ENCODE peak calls at places on chromosomes 2 and 18, in ten cellular contexts. H is OCI-LY7, V is bronchial epithelial cell, Z is uterus, B is WERI-Rb-1, T is IMR-90, P is osteoblast, D is small intestine, C is aorta, E is GM23248. F is an unnamed sample.

GRCh38 chr2:145687445-145688104 is 1167.7 kb upstream of the ZEB2 start:
- DNase-seq in H (peak; percentile 4), V (peak; percentile 76), Z (no peak), B (no peak), T (peak; percentile 21), P (no peak), D (no peak), C (no peak), E (peak; percentile 0), F (no peak)

GRCh38 chr2:235165631-235166030 is 213.8 kb downstream of the SH3BP4 start:
- DNase-seq in H (no peak), V (peak; percentile 55), Z (no peak), B (no peak), T (no peak), P (no peak), D (no peak), C (no peak), E (no peak), F (no peak)

GRCh38 chr2:43313642-43314017 is 87.2 kb upstream of the ZFP36L2 start:
- DNase-seq in H (no peak), V (no peak), Z (no peak), B (no peak), T (no peak), P (no peak), D (no peak), C (no peak), E (no peak), F (no peak)

GRCh38 chr2:43059183-43059897 is 167.1 kb downstream of the ZFP36L2 start:
- DNase-seq in H (no peak), V (peak; percentile 91), Z (peak; percentile 71), B (no peak), T (peak; percentile 98), P (peak; percentile 99), D (peak; percentile 29), C (peak; percentile 90), E (peak; percentile 94), F (no peak)

GRCh38 chr2:223060201-223060825 is 8.3 kb downstream of the KCNE4 start:
- DNase-seq in H (no peak), V (no peak), Z (no peak), B (no peak), T (no peak), P (no peak), D (no peak), C (no peak), E (no peak), F (no peak)

GRCh38 chr2:20356042-20356441 is 5.4 kb upstream of the PUM2 start:
- DNase-seq in H (no peak), V (peak; percentile 99), Z (no peak), B (no peak), T (peak; percentile 93), P (peak; percentile 65), D (no peak), C (no peak), E (peak; percentile 65), F (no peak)

GRCh38 chr2:229445013-229445412 is 173.9 kb upstream of the PID1 start:
- DNase-seq in H (no peak), V (peak; percentile 98), Z (peak; percentile 79), B (no peak), T (peak; percentile 92), P (peak; percentile 85), D (no peak), C (peak; percentile 85), E (peak; percentile 97), F (peak; percentile 69)

GRCh38 chr18:63267990-63268721 is 51.4 kb downstream of the BCL2 start:
- DNase-seq in H (no peak), V (no peak), Z (no peak), B (no peak), T (no peak), P (no peak), D (peak; percentile 40), C (no peak), E (peak; percentile 20), F (no peak)

GRCh38 chr18:22613058-22613690 is 195.5 kb upstream of the CTAGE1 start:
- DNase-seq in H (no peak), V (no peak), Z (no peak), B (no peak), T (no peak), P (peak; percentile 35), D (peak; percentile 76), C (no peak), E (no peak), F (peak; percentile 72)

GRCh38 chr18:22606563-22607283 is 189.0 kb upstream of the CTAGE1 start:
- DNase-seq in H (no peak), V (no peak), Z (peak; percentile 58), B (no peak), T (peak; percentile 54), P (peak; percentile 71), D (no peak), C (peak; percentile 76), E (no peak), F (peak; percentile 43)

GRCh38 chr18:22607284-22607635 is 189.5 kb upstream of the CTAGE1 start:
- DNase-seq in H (no peak), V (no peak), Z (no peak), B (no peak), T (no peak), P (no peak), D (no peak), C (no peak), E (no peak), F (no peak)

GRCh38 chr18:22605736-22606135 is 188.0 kb upstream of the CTAGE1 start:
- DNase-seq in H (no peak), V (peak; percentile 46), Z (no peak), B (no peak), T (no peak), P (no peak), D (no peak), C (no peak), E (no peak), F (no peak)

DNA sequence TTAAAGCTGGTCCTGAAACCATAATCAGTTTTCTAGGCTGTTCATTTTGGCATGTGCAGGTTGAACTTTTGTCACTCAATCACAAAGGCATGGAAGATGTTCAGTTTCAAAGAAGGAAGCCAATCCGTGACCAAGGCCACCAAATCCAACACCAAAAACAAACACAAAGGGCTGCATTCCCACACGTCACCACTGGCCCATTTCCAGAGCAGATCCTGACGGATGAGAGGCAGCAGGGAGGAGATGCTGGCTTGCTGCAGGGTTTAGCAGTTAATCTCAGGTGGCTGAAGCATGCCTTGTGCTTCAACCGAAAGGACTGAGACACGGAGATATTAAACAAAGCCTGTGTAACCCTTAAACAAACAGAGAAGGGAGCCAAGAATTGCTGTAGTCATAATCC is 191.9 kb upstream of the CTAGE1 start:
- DNase-seq in H (no peak), V (peak; percentile 24), Z (peak; percentile 68), B (no peak), T (peak; percentile 16), P (peak; percentile 41), D (peak; percentile 56), C (peak; percentile 88), E (peak; percentile 23), F (no peak)
- H3K4me3 ChIP-seq in H (no peak overlapping the region), V (no peak overlapping the region), Z (no peak overlapping the region), B (no peak overlapping the region), T (no peak overlapping the region), P (no peak overlapping the region), D (no peak overlapping the region), C (no peak overlapping the region), E (no peak overlapping the region), F (no peak overlapping the region)

GRCh38 chr2:190272457-190272842 is 47.2 kb downstream of the HIBCH start:
- DNase-seq in H (no peak), V (no peak), Z (no peak), B (no peak), T (no peak), P (no peak), D (no peak), C (no peak), E (no peak), F (no peak)

GRCh38 chr2:190271783-190272456 is 47.7 kb downstream of the HIBCH start:
- DNase-seq in H (no peak), V (no peak), Z (no peak), B (no peak), T (no peak), P (no peak), D (peak; percentile 7), C (no peak), E (no peak), F (no peak)

GRCh38 chr2:190270298-190270697 is 49.3 kb downstream of the HIBCH start:
- DNase-seq in H (no peak), V (peak; percentile 53), Z (no peak), B (no peak), T (peak; percentile 79), P (no peak), D (no peak), C (no peak), E (no peak), F (no peak)

GRCh38 chr2:190266314-190266713 is 53.3 kb downstream of the HIBCH start:
- DNase-seq in H (no peak), V (no peak), Z (no peak), B (no peak), T (no peak), P (no peak), D (no peak), C (no peak), E (no peak), F (no peak)

GRCh38 chr2:190267302-190267701 is 52.3 kb downstream of the HIBCH start:
- DNase-seq in H (no peak), V (peak; percentile 73), Z (no peak), B (no peak), T (peak; percentile 92), P (no peak), D (no peak), C (no peak), E (peak; percentile 81), F (no peak)
- H3K36me3 ChIP-seq in H (no peaks in the 10 kb centered on the region), V (no peaks in the 10 kb centered on the region), Z (no peaks in the 10 kb centered on the region), B (no peaks in the 10 kb centered on the region), T (no peaks in the 10 kb centered on the region), P (no peaks in the 10 kb centered on the region), D (no peaks in the 10 kb centered on the region), C (no peaks in the 10 kb centered on the region), E (no peaks in the 10 kb centered on the region), F (no peaks in the 10 kb centered on the region)

DNA sequence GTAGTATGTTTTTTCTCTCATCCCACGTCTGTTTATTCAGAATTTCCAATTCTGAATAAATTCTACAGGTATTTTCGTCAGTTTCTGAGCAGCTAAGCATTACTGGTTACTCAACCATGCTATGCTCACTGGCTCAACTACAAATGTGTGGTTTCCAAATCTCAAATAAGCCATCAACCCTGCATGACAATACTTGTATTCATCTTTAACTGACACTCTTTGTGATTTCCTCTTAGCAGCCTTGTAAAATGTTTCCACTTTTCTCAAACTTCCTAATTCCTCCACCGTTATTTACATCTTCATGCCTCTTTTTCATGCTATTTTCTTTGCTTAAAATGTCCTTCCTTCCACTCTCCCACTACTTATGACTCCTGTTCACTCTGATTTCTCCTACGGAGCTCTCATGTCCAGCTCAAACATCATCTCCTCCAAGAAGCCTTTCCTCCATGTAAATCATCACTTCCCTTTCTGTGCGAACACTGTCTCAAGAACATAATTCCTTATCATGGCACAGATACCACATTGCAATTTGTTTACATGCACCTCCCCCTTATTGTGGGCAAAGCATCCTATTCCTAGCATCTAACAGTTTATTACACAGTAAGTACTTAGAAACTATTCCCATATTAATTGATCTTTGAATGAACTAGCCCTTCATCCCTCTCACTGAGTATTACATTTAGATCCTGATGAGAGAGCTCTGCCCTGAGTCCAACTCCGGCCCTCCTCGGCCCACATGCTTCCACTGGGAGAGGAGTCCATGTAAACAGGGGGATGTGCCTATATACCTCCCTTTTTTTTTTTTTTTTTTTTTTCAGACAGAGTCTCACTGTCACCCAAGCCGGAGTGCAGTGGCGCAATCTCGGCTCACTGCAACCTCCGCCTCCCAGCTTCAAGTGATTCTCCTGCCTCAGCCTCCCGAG is 10.4 kb downstream of the CCDC88A start:
- DNase-seq in H (no peak), V (no peak), Z (no peak), B (no peak), T (peak; percentile 33), P (no peak), D (no peak), C (no peak), E (peak; percentile 60), F (no peak)
- H3K4me3 ChIP-seq in H (no peak overlapping the region), V (no peak overlapping the region), Z (no peak overlapping the region), B (no peak overlapping the region), T (no peak overlapping the region), P (peak overlapping the region; percentile 69), D (no peak overlapping the region), C (no peak overlapping the region), E (peak overlapping the region; percentile 64), F (no peak overlapping the region)

GRCh38 chr2:200909958-200910357 is 20.8 kb downstream of the NIF3L1 start:
- DNase-seq in H (no peak), V (no peak), Z (no peak), B (no peak), T (no peak), P (no peak), D (no peak), C (no peak), E (no peak), F (no peak)
- H3K36me3 ChIP-seq in H (peaks cover 86% of the 10 kb centered on the region), V (peaks cover 2% of the 10 kb centered on the region), Z (no peaks in the 10 kb centered on the region), B (peaks cover 46% of the 10 kb centered on the region), T (peaks cover 17% of the 10 kb centered on the region), P (peaks cover 36% of the 10 kb centered on the region), D (peaks cover 10% of the 10 kb centered on the region), C (peaks cover 3% of the 10 kb centered on the region), E (peaks cover 16% of the 10 kb centered on the region), F (peaks cover 67% of the 10 kb centered on the region)

F was measured in left lung.